ENCODE peak calls at places on chromosomes 7 and 10, in four cellular contexts. One of them, this sample, is unnamed.

GRCh38 chr10:58341422-58341821 is 6.6 kb downstream of the UBE2D1 start:
- DNase-seq in K562: no peak
- DNase-seq in HepG2: no peak
- DNase-seq in H1: no peak
- DNase-seq in this sample: no peak

GRCh38 chr7:67843615-67844014 is 847.0 kb downstream of the TYW1 start:
- DNase-seq in K562: no peak
- DNase-seq in HepG2: no peak
- DNase-seq in H1: no peak
- DNase-seq in this sample: no peak

GRCh38 chr10:119412831-119413737 is 129.4 kb downstream of the RGS10 start:
- DNase-seq in K562: no peak
- DNase-seq in HepG2: peak
- DNase-seq in H1: no peak
- DNase-seq in this sample: no peak

GRCh38 chr7:13633857-13634256 is 355.6 kb downstream of the ETV1 start:
- DNase-seq in K562: no peak
- DNase-seq in HepG2: no peak
- DNase-seq in H1: no peak
- DNase-seq in this sample: no peak

GRCh38 chr7:148684289-148684688 is 14.4 kb upstream of the CUL1 start:
- DNase-seq in K562: no peak
- DNase-seq in HepG2: peak
- DNase-seq in H1: no peak
- DNase-seq in this sample: no peak

GRCh38 chr10:119090968-119091367 is 10.4 kb upstream of the EIF3A start:
- DNase-seq in K562: no peak
- DNase-seq in HepG2: no peak
- DNase-seq in H1: no peak
- DNase-seq in this sample: no peak

GRCh38 chr10:11986593-11987216 is 55.9 kb downstream of the UPF2 start:
- DNase-seq in K562: peak
- DNase-seq in HepG2: peak
- DNase-seq in H1: peak
- DNase-seq in this sample: peak

GRCh38 chr10:103734731-103735130 is 120.6 kb downstream of the SH3PXD2A start:
- DNase-seq in K562: no peak
- DNase-seq in HepG2: no peak
- DNase-seq in H1: no peak
- DNase-seq in this sample: no peak

GRCh38 chr10:1567742-1568495 is 169.4 kb downstream of the ADARB2 start:
- DNase-seq in K562: no peak
- DNase-seq in HepG2: no peak
- DNase-seq in H1: no peak
- DNase-seq in this sample: no peak

GRCh38 chr10:78053201-78053868 is 19.7 kb downstream of the RPS24 start:
- DNase-seq in K562: no peak
- DNase-seq in HepG2: no peak
- DNase-seq in H1: no peak
- DNase-seq in this sample: no peak

GRCh38 chr7:131607291-131608111 is 51.1 kb upstream of the PODXL start:
- DNase-seq in K562: no peak
- DNase-seq in HepG2: no peak
- DNase-seq in H1: no peak
- DNase-seq in this sample: no peak

GRCh38 chr10:24334279-24334922 is 125.5 kb downstream of the KIAA1217 start:
- DNase-seq in K562: no peak
- DNase-seq in HepG2: no peak
- DNase-seq in H1: no peak
- DNase-seq in this sample: no peak

DNA sequence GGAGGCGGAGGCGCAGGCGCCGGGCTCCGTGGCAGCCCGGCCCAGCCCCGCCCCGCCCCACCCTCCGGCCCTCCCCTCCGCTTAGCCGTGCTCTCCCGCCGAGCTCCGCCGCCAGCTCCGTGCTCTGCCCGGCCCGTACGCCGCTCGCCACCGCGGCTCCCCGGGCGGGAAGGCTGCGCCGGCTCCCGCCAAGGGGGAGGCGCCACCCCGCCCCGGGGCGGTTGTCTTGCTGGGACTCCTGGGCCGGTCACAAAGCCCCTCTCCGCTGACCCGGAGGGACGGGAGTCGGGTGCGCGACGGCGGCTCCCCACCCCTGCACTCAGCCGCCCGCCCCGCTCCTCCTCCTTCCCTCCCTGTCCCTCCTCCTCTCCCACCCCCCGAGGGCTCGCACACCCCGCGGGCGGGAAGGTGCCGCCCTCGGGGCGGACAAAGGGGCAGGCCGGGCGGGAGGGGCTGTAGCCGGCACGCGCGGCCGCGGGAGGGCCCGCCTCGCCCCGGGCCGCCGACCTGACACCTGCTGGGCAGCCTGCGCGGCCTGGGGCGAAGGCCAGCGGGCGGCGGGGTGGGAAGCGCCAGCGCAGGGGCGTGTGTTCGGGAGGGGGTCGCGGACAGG is 11.5 kb upstream of the SP8 start:
- DNase-seq in K562: peak
- DNase-seq in HepG2: no peak
- DNase-seq in H1: no peak
- DNase-seq in this sample: no peak
- TF ChIP-seq HDAC6 in K562: no peak
- TF ChIP-seq HDAC6 in HepG2: no peak
- TF ChIP-seq HDAC6 in H1: no peak
- TF ChIP-seq HDAC6 in this sample: no peak

GRCh38 chr7:40733111-40733510 is 598.3 kb downstream of the SUGCT start:
- DNase-seq in K562: no peak
- DNase-seq in HepG2: peak
- DNase-seq in H1: no peak
- DNase-seq in this sample: no peak
- TF ChIP-seq ZNF274 in K562: no peak
- TF ChIP-seq ZNF274 in HepG2: no peak
- TF ChIP-seq ZNF274 in H1: no peak
- TF ChIP-seq ZNF274 in this sample: no peak

GRCh38 chr10:44974628-44975431 is 3.8 kb downstream of the DEPP1 start:
- DNase-seq in K562: peak
- DNase-seq in HepG2: peak
- DNase-seq in H1: no peak
- DNase-seq in this sample: no peak
- TF ChIP-seq HDAC6 in K562: no peak
- TF ChIP-seq HDAC6 in HepG2: no peak
- TF ChIP-seq HDAC6 in H1: no peak
- TF ChIP-seq HDAC6 in this sample: no peak

DNA sequence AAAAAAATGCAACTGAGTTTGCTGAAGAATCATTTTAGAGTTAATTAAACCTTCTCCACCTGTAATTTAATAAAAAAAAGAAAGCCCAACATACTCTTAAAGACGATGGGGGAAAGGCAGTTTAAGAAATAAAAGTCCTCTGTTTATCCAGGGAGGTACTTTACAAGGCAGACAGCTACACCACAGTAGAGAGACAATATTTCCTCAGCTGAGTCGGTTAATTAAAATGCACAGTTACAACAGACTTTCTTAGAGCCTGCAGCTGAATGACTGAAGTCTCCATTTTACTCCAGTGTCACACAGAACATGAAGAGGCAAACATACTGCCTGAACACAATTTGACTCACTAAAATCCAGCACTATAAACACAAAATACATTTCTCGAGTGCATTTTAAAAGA is 15.1 kb downstream of the LRRTM3 start:
- DNase-seq in K562: no peak
- DNase-seq in HepG2: no peak
- DNase-seq in H1: no peak
- DNase-seq in this sample: no peak
- TF ChIP-seq ZNF274 in K562: no peak
- TF ChIP-seq ZNF274 in HepG2: no peak
- TF ChIP-seq ZNF274 in H1: no peak
- TF ChIP-seq ZNF274 in this sample: no peak

GRCh38 chr7:158252837-158253669 is 334.6 kb downstream of the PTPRN2 start:
- DNase-seq in K562: no peak
- DNase-seq in HepG2: no peak
- DNase-seq in H1: no peak
- DNase-seq in this sample: no peak
- TF ChIP-seq HDAC6 in K562: no peak
- TF ChIP-seq HDAC6 in HepG2: no peak
- TF ChIP-seq HDAC6 in H1: no peak
- TF ChIP-seq HDAC6 in this sample: no peak

GRCh38 chr7:129557686-129558481 is 53.6 kb upstream of the NRF1 start:
- DNase-seq in K562: no peak
- DNase-seq in HepG2: no peak
- DNase-seq in H1: no peak
- DNase-seq in this sample: no peak
- TF ChIP-seq ZNF274 in K562: no peak
- TF ChIP-seq ZNF274 in HepG2: no peak
- TF ChIP-seq ZNF274 in H1: no peak
- TF ChIP-seq ZNF274 in this sample: no peak

GRCh38 chr7:47711776-47712175 is 129.9 kb upstream of the TNS3 start:
- DNase-seq in K562: no peak
- DNase-seq in HepG2: no peak
- DNase-seq in H1: no peak
- DNase-seq in this sample: no peak
- TF ChIP-seq HDAC6 in K562: no peak
- TF ChIP-seq HDAC6 in HepG2: no peak
- TF ChIP-seq HDAC6 in H1: no peak
- TF ChIP-seq HDAC6 in this sample: no peak

GRCh38 chr7:44320794-44321371 is 4.5 kb downstream of the CAMK2B start:
- DNase-seq in K562: no peak
- DNase-seq in HepG2: no peak
- DNase-seq in H1: no peak
- DNase-seq in this sample: no peak

GRCh38 chr7:44320141-44320540 is 5.3 kb downstream of the CAMK2B start:
- DNase-seq in K562: no peak
- DNase-seq in HepG2: no peak
- DNase-seq in H1: no peak
- DNase-seq in this sample: no peak

GRCh38 chr7:44323381-44324203 is 1.8 kb downstream of the CAMK2B start:
- DNase-seq in K562: no peak
- DNase-seq in HepG2: no peak
- DNase-seq in H1: no peak
- DNase-seq in this sample: no peak

GRCh38 chr7:44322631-44323363 is 2.6 kb downstream of the CAMK2B start:
- DNase-seq in K562: no peak
- DNase-seq in HepG2: no peak
- DNase-seq in H1: no peak
- DNase-seq in this sample: no peak

GRCh38 chr7:44321796-44322195 is 3.6 kb downstream of the CAMK2B start:
- DNase-seq in K562: no peak
- DNase-seq in HepG2: no peak
- DNase-seq in H1: no peak
- DNase-seq in this sample: no peak
- TF ChIP-seq ZNF274 in K562: no peak
- TF ChIP-seq ZNF274 in HepG2: no peak
- TF ChIP-seq ZNF274 in H1: no peak
- TF ChIP-seq ZNF274 in this sample: no peak

This sample was measured in GM12878.